ENCODE peak calls at places on chromosomes 5 and 9, in four cellular contexts. One of them, this sample, is unnamed.
A peak's percentile ranks its signal among the peaks of the same experiment; 100 is the strongest.

GRCh38 chr5:107672212-107673105 is 1.7 kb upstream of the EFNA5 start:
- DNase-seq in activated gamma-delta T cell treated with Interleukin-2 at 50 U/mL for 16 hours: no peak
- DNase-seq in right atrium auricular region: peak; percentile 80
- DNase-seq in activated T-cell treated with anti-CD3 and anti-CD28 coated beads for 1 hour: no peak
- DNase-seq in this sample: peak; percentile 98

GRCh38 chr5:79974896-79975295 is 16.2 kb downstream of the MTX3 start:
- DNase-seq in right atrium auricular region: no peak
- DNase-seq in activated T-cell treated with anti-CD3 and anti-CD28 coated beads for 1 hour: no peak
- DNase-seq in activated gamma-delta T cell treated with Interleukin-2 at 50 U/mL for 16 hours: no peak
- DNase-seq in this sample: no peak

GRCh38 chr9:89481161-89481915 is 16.6 kb downstream of the SEMA4D start:
- DNase-seq in right atrium auricular region: no peak
- DNase-seq in activated gamma-delta T cell treated with Interleukin-2 at 50 U/mL for 16 hours: peak; percentile 62
- DNase-seq in activated T-cell treated with anti-CD3 and anti-CD28 coated beads for 1 hour: no peak
- DNase-seq in this sample: no peak

GRCh38 chr5:81265101-81265500 is 32.0 kb downstream of the CKMT2 start:
- DNase-seq in activated gamma-delta T cell treated with Interleukin-2 at 50 U/mL for 16 hours: no peak
- DNase-seq in activated T-cell treated with anti-CD3 and anti-CD28 coated beads for 1 hour: no peak
- DNase-seq in right atrium auricular region: no peak
- DNase-seq in this sample: no peak

GRCh38 chr5:124963236-124963929 is 216.9 kb upstream of the ZNF608 start:
- DNase-seq in right atrium auricular region: no peak
- DNase-seq in activated gamma-delta T cell treated with Interleukin-2 at 50 U/mL for 16 hours: no peak
- DNase-seq in activated T-cell treated with anti-CD3 and anti-CD28 coated beads for 1 hour: no peak
- DNase-seq in this sample: no peak

GRCh38 chr5:114055810-114056476 is 305.9 kb upstream of the KCNN2 start:
- DNase-seq in activated gamma-delta T cell treated with Interleukin-2 at 50 U/mL for 16 hours: no peak
- DNase-seq in activated T-cell treated with anti-CD3 and anti-CD28 coated beads for 1 hour: no peak
- DNase-seq in right atrium auricular region: no peak
- DNase-seq in this sample: peak; percentile 49

GRCh38 chr5:73812962-73813588 is 187.1 kb downstream of the ARHGEF28 start:
- DNase-seq in right atrium auricular region: no peak
- DNase-seq in activated T-cell treated with anti-CD3 and anti-CD28 coated beads for 1 hour: no peak
- DNase-seq in activated gamma-delta T cell treated with Interleukin-2 at 50 U/mL for 16 hours: no peak
- DNase-seq in this sample: peak; percentile 81

GRCh38 chr9:24095246-24095645 is 269.2 kb upstream of the ELAVL2 start:
- DNase-seq in activated T-cell treated with anti-CD3 and anti-CD28 coated beads for 1 hour: no peak
- DNase-seq in right atrium auricular region: no peak
- DNase-seq in activated gamma-delta T cell treated with Interleukin-2 at 50 U/mL for 16 hours: no peak
- DNase-seq in this sample: no peak

GRCh38 chr9:27124151-27124550 is 15.1 kb downstream of the TEK start:
- DNase-seq in activated T-cell treated with anti-CD3 and anti-CD28 coated beads for 1 hour: no peak
- DNase-seq in activated gamma-delta T cell treated with Interleukin-2 at 50 U/mL for 16 hours: no peak
- DNase-seq in right atrium auricular region: no peak
- DNase-seq in this sample: no peak

GRCh38 chr5:102077920-102078319 is 218.2 kb downstream of the SLCO4C1 start:
- DNase-seq in right atrium auricular region: no peak
- DNase-seq in activated T-cell treated with anti-CD3 and anti-CD28 coated beads for 1 hour: no peak
- DNase-seq in activated gamma-delta T cell treated with Interleukin-2 at 50 U/mL for 16 hours: no peak
- DNase-seq in this sample: no peak